ENCODE peak calls at places on chromosomes 12 and 14, in four cellular contexts. V is lower lobe of right lung, K is testis, I is GM23248. A is an unnamed sample.

GRCh38 chr14:97350415-97350814 is 553.2 kb downstream of the VRK1 start:
- DNase-seq in V (no peak), K (no peak), I (no peak), A (no peak)

GRCh38 chr14:88535149-88535548 is 19.7 kb downstream of the PTPN21 start:
- DNase-seq in V (no peak), K (no peak), I (peak; percentile 18), A (no peak)

GRCh38 chr14:32022938-32023466 is 54.1 kb upstream of the ARHGAP5 start:
- DNase-seq in V (no peak), K (no peak), I (no peak), A (no peak)

GRCh38 chr12:89636054-89636775 is 72.4 kb downstream of the ATP2B1 start:
- DNase-seq in V (no peak), K (no peak), I (peak; percentile 77), A (no peak)

GRCh38 chr14:57382283-57382682 is 8.1 kb upstream of the NAA30 start:
- DNase-seq in V (no peak), K (no peak), I (peak; percentile 94), A (no peak)

GRCh38 chr12:126617312-126617711 is 1552.1 kb downstream of the AACS start:
- DNase-seq in V (no peak), K (peak; percentile 18), I (peak; percentile 5), A (no peak)

GRCh38 chr12:112808176-112808575 is 16.6 kb downstream of the RPH3A start:
- DNase-seq in V (no peak), K (no peak), I (no peak), A (no peak)

GRCh38 chr14:105448706-105449111 is 25.9 kb upstream of the CRIP2 start:
- DNase-seq in V (peak; percentile 79), K (peak; percentile 73), I (peak; percentile 84), A (peak; percentile 76)

DNA sequence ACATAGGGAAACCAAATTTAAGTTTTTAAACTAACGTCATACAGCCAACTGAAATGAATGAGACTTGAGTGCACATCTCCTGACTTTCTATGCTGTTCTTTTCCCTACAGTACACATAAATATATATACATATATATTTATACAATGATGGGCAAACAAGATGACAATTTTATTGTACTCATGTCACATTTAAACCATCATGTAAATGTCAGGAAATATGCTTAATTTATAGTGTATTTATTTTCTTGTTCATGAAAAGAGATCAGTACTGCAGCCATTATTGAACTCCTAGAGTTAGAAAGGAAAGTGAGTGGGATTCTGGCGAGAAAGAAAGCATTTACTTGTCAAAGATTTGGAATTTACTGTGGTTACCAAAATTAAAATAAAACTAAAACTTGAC is 144.4 kb downstream of the RAD51B start:
- DNase-seq in V (no peak), K (no peak), I (no peak), A (no peak)
- H3K4me3 ChIP-seq in V (no peak overlapping the region), K (no peak overlapping the region), I (peak overlapping the region; percentile 45), A (no peak overlapping the region)

GRCh38 chr12:133222211-133222610 is 13.5 kb downstream of the ANHX start:
- DNase-seq in V (no peak), K (no peak), I (no peak), A (no peak)
- H3K9me3 ChIP-seq in V (peaks cover 17% of the 10 kb centered on the region), K (no peaks in the 10 kb centered on the region), I (no peaks in the 10 kb centered on the region), A (peaks cover 15% of the 10 kb centered on the region)

GRCh38 chr14:77041837-77042557 is 13.5 kb upstream of the IRF2BPL start:
- DNase-seq in V (no peak), K (peak; percentile 58), I (peak; percentile 95), A (peak; percentile 77)

GRCh38 chr14:77040059-77040308 is 11.5 kb upstream of the IRF2BPL start:
- DNase-seq in V (no peak), K (no peak), I (no peak), A (no peak)

GRCh38 chr14:77039285-77040058 is 11.0 kb upstream of the IRF2BPL start:
- DNase-seq in V (no peak), K (no peak), I (peak; percentile 66), A (no peak)

GRCh38 chr14:77040309-77040994 is 11.9 kb upstream of the IRF2BPL start:
- DNase-seq in V (peak; percentile 99), K (peak; percentile 99), I (peak; percentile 94), A (peak; percentile 100)

DNA sequence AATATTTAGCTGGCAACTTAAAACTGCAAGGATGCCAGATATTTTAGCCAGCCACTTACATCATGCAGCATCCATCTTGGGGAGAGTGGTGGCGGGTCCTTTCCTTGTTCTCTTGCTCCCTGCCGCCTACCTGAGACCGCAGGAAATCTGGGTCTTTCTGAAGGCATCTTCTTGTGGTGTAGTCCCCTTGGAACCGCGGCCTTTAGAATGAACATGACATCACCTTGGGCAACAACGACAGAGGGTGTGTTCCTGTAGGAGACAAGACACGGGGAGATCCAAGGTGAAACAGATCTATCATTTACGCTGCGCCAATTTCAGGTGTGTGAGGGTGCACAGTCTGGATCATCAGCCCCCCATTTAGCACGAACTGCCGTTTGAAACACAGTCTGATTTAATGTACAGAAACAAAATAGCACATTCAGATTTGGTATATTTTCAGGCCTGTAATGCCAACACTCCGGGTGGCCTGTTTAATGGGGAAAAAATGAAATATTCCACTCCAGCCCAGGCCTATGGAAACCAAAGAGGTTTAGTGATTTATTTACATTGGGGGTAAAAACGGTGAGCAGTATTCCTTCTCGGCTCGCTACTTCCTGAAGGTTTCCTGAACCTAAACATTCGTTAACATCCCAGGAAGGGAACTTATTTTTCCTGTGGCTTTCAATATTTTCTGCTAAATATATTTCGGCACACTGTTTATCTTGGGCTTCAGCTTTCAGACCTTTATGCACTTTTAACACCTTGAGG is 12.7 kb upstream of the IRF2BPL start:
- DNase-seq in V (no peak), K (no peak), I (no peak), A (no peak)
- H3K4me3 ChIP-seq in V (peak overlapping the region; percentile 36), K (no peak overlapping the region), I (peak overlapping the region; percentile 60), A (no peak overlapping the region)

DNA sequence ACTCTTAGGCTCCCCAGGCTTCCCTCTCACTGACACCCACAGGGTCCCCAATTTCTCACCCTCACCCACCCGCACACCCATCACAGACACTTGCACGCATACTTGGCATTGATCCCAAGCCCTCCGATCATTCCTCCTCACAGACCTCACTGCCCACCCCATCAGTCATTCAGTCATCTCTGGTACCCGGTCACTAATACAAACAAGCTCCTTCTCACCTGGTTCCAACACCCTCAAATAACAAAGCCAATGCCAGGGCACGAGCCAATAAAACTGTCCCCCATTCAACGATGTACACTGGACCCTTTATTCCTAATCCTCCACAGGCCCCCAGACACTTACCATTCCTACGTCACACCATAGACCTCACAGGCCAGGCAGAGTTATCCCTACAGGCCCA is 2.3 kb downstream of the ZNF605 start:
- DNase-seq in V (no peak), K (no peak), I (no peak), A (no peak)
- H3K9me3 ChIP-seq in V (peaks cover 30% of the 10 kb centered on the region), K (no peaks in the 10 kb centered on the region), I (no peaks in the 10 kb centered on the region), A (peaks cover 27% of the 10 kb centered on the region)

DNA sequence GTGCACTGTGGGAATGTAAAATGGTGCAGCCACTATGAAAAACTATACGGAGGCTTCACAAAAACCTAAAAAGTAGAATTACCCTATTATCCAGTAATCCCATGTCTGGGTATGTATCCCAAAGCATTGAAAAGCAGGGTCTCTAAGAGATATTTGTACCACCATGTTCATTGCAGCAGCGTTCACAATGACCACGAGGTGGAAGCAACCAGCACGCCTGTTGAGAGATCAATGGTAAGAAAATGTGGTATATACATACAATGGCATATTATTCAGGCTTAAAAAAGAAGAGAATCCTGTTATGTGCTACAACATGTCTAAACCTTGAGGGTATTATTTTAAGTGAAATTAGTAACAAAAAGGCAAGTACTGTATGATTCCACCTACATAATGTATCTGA is 910 bp upstream of the NOPCHAP1 start:
- DNase-seq in V (no peak), K (no peak), I (no peak), A (no peak)
- H3K4me3 ChIP-seq in V (no peak overlapping the region), K (no peak overlapping the region), I (no peak overlapping the region), A (no peak overlapping the region)